ENCODE peak calls at places on chromosomes 3 and 15, in nine cellular contexts. One of them, this sample, is unnamed.

GRCh38 chr3:52240059-52240885 is 1.3 kb upstream of the TWF2 start:
- DNase-seq in MCF 10A: peak
- DNase-seq in ovary: peak
- DNase-seq in esophagus squamous epithelium: no peak
- DNase-seq in HTR-8/SVneo: no peak
- DNase-seq in spleen: peak
- DNase-seq in NCI-H510A treated with DMSO at 0.1 percent for 48 hours: peak
- DNase-seq in NCI-H1436: no peak
- DNase-seq in neuronal stem cell: no peak
- DNase-seq in this sample: peak

GRCh38 chr3:176174060-176174459 is 1023.2 kb downstream of the TBL1XR1 start:
- DNase-seq in NCI-H1436: no peak
- DNase-seq in spleen: no peak
- DNase-seq in esophagus squamous epithelium: no peak
- DNase-seq in MCF 10A: no peak
- DNase-seq in HTR-8/SVneo: no peak
- DNase-seq in NCI-H510A treated with DMSO at 0.1 percent for 48 hours: no peak
- DNase-seq in ovary: no peak
- DNase-seq in neuronal stem cell: no peak
- DNase-seq in this sample: no peak

GRCh38 chr15:83039206-83039605 is 27.8 kb upstream of the C15orf40 start:
- DNase-seq in ovary: no peak
- DNase-seq in MCF 10A: no peak
- DNase-seq in NCI-H1436: no peak
- DNase-seq in NCI-H510A treated with DMSO at 0.1 percent for 48 hours: no peak
- DNase-seq in esophagus squamous epithelium: no peak
- DNase-seq in neuronal stem cell: no peak
- DNase-seq in HTR-8/SVneo: no peak
- DNase-seq in spleen: no peak
- DNase-seq in this sample: no peak

GRCh38 chr3:189664311-189664710 is 33.1 kb downstream of the TP63 start:
- DNase-seq in NCI-H1436: no peak
- DNase-seq in NCI-H510A treated with DMSO at 0.1 percent for 48 hours: no peak
- DNase-seq in spleen: no peak
- DNase-seq in ovary: no peak
- DNase-seq in neuronal stem cell: no peak
- DNase-seq in MCF 10A: peak
- DNase-seq in HTR-8/SVneo: peak
- DNase-seq in esophagus squamous epithelium: no peak
- DNase-seq in this sample: peak

GRCh38 chr3:69428657-69429255 is 42.9 kb upstream of the FRMD4B start:
- DNase-seq in HTR-8/SVneo: no peak
- DNase-seq in ovary: no peak
- DNase-seq in NCI-H1436: no peak
- DNase-seq in spleen: no peak
- DNase-seq in NCI-H510A treated with DMSO at 0.1 percent for 48 hours: no peak
- DNase-seq in esophagus squamous epithelium: no peak
- DNase-seq in MCF 10A: no peak
- DNase-seq in neuronal stem cell: no peak
- DNase-seq in this sample: no peak

GRCh38 chr3:31960793-31961431 is 20.1 kb downstream of the OSBPL10 start:
- DNase-seq in spleen: no peak
- DNase-seq in neuronal stem cell: no peak
- DNase-seq in NCI-H510A treated with DMSO at 0.1 percent for 48 hours: no peak
- DNase-seq in ovary: no peak
- DNase-seq in NCI-H1436: no peak
- DNase-seq in MCF 10A: peak
- DNase-seq in HTR-8/SVneo: peak
- DNase-seq in esophagus squamous epithelium: no peak
- DNase-seq in this sample: peak

GRCh38 chr15:44720460-44721185 is 9.3 kb downstream of the B2M start:
- DNase-seq in NCI-H510A treated with DMSO at 0.1 percent for 48 hours: peak
- DNase-seq in esophagus squamous epithelium: no peak
- DNase-seq in ovary: no peak
- DNase-seq in HTR-8/SVneo: no peak
- DNase-seq in NCI-H1436: no peak
- DNase-seq in neuronal stem cell: no peak
- DNase-seq in MCF 10A: no peak
- DNase-seq in spleen: no peak
- DNase-seq in this sample: no peak

GRCh38 chr3:13223574-13224237 is 150.5 kb upstream of the IQSEC1 start:
- DNase-seq in ovary: peak
- DNase-seq in MCF 10A: no peak
- DNase-seq in NCI-H510A treated with DMSO at 0.1 percent for 48 hours: no peak
- DNase-seq in neuronal stem cell: no peak
- DNase-seq in NCI-H1436: no peak
- DNase-seq in spleen: no peak
- DNase-seq in HTR-8/SVneo: no peak
- DNase-seq in esophagus squamous epithelium: no peak
- DNase-seq in this sample: no peak

GRCh38 chr15:42731461-42731860 is 5.5 kb downstream of the CDAN1 start:
- DNase-seq in esophagus squamous epithelium: no peak
- DNase-seq in ovary: no peak
- DNase-seq in HTR-8/SVneo: no peak
- DNase-seq in neuronal stem cell: no peak
- DNase-seq in MCF 10A: no peak
- DNase-seq in spleen: no peak
- DNase-seq in NCI-H510A treated with DMSO at 0.1 percent for 48 hours: no peak
- DNase-seq in NCI-H1436: no peak
- DNase-seq in this sample: no peak

GRCh38 chr15:74882528-74882927 is 7.3 kb upstream of the MPI start:
- DNase-seq in NCI-H510A treated with DMSO at 0.1 percent for 48 hours: no peak
- DNase-seq in spleen: no peak
- DNase-seq in neuronal stem cell: no peak
- DNase-seq in ovary: no peak
- DNase-seq in HTR-8/SVneo: no peak
- DNase-seq in NCI-H1436: no peak
- DNase-seq in esophagus squamous epithelium: no peak
- DNase-seq in MCF 10A: no peak
- DNase-seq in this sample: no peak

GRCh38 chr3:47012342-47013230 is 33.1 kb downstream of the NBEAL2 start:
- DNase-seq in HTR-8/SVneo: no peak
- DNase-seq in NCI-H1436: no peak
- DNase-seq in ovary: peak
- DNase-seq in esophagus squamous epithelium: no peak
- DNase-seq in MCF 10A: no peak
- DNase-seq in spleen: peak
- DNase-seq in NCI-H510A treated with DMSO at 0.1 percent for 48 hours: no peak
- DNase-seq in neuronal stem cell: no peak
- DNase-seq in this sample: no peak

GRCh38 chr3:151925876-151926275 is 52.4 kb downstream of the SUCNR1 start:
- DNase-seq in spleen: no peak
- DNase-seq in neuronal stem cell: no peak
- DNase-seq in esophagus squamous epithelium: no peak
- DNase-seq in HTR-8/SVneo: peak
- DNase-seq in MCF 10A: peak
- DNase-seq in NCI-H1436: no peak
- DNase-seq in ovary: no peak
- DNase-seq in NCI-H510A treated with DMSO at 0.1 percent for 48 hours: no peak
- DNase-seq in this sample: peak

GRCh38 chr15:59372352-59373211 is at the start of gene MYO1E:
- DNase-seq in neuronal stem cell: peak
- DNase-seq in ovary: peak
- DNase-seq in NCI-H1436: peak
- DNase-seq in HTR-8/SVneo: peak
- DNase-seq in spleen: peak
- DNase-seq in MCF 10A: peak
- DNase-seq in esophagus squamous epithelium: no peak
- DNase-seq in NCI-H510A treated with DMSO at 0.1 percent for 48 hours: peak
- DNase-seq in this sample: peak

GRCh38 chr3:14221902-14222301 is 43.3 kb downstream of the LSM3 start:
- DNase-seq in neuronal stem cell: no peak
- DNase-seq in NCI-H1436: no peak
- DNase-seq in esophagus squamous epithelium: no peak
- DNase-seq in NCI-H510A treated with DMSO at 0.1 percent for 48 hours: no peak
- DNase-seq in MCF 10A: no peak
- DNase-seq in spleen: no peak
- DNase-seq in HTR-8/SVneo: no peak
- DNase-seq in ovary: no peak
- DNase-seq in this sample: no peak

GRCh38 chr3:150345021-150345538 is 63.0 kb upstream of the TSC22D2 start:
- DNase-seq in NCI-H510A treated with DMSO at 0.1 percent for 48 hours: peak
- DNase-seq in HTR-8/SVneo: peak
- DNase-seq in NCI-H1436: no peak
- DNase-seq in neuronal stem cell: no peak
- DNase-seq in MCF 10A: peak
- DNase-seq in ovary: no peak
- DNase-seq in esophagus squamous epithelium: no peak
- DNase-seq in spleen: peak
- DNase-seq in this sample: no peak

GRCh38 chr3:50120364-50121095 is 31.8 kb downstream of the RBM5 start:
- DNase-seq in HTR-8/SVneo: no peak
- DNase-seq in NCI-H510A treated with DMSO at 0.1 percent for 48 hours: no peak
- DNase-seq in esophagus squamous epithelium: no peak
- DNase-seq in NCI-H1436: no peak
- DNase-seq in MCF 10A: no peak
- DNase-seq in neuronal stem cell: no peak
- DNase-seq in spleen: peak
- DNase-seq in ovary: no peak
- DNase-seq in this sample: no peak

GRCh38 chr3:148881286-148881685 is 16.2 kb downstream of the CPA3 start:
- DNase-seq in HTR-8/SVneo: no peak
- DNase-seq in NCI-H510A treated with DMSO at 0.1 percent for 48 hours: no peak
- DNase-seq in NCI-H1436: no peak
- DNase-seq in ovary: no peak
- DNase-seq in esophagus squamous epithelium: no peak
- DNase-seq in MCF 10A: no peak
- DNase-seq in neuronal stem cell: no peak
- DNase-seq in spleen: no peak
- DNase-seq in this sample: no peak

GRCh38 chr15:42133892-42134502 is 22.4 kb downstream of the PLA2G4F start:
- DNase-seq in NCI-H1436: peak
- DNase-seq in neuronal stem cell: no peak
- DNase-seq in NCI-H510A treated with DMSO at 0.1 percent for 48 hours: peak
- DNase-seq in HTR-8/SVneo: peak
- DNase-seq in MCF 10A: peak
- DNase-seq in spleen: no peak
- DNase-seq in ovary: no peak
- DNase-seq in esophagus squamous epithelium: no peak
- DNase-seq in this sample: peak

GRCh38 chr3:131553495-131554247 is 50.9 kb upstream of the MRPL3 start:
- DNase-seq in spleen: no peak
- DNase-seq in neuronal stem cell: no peak
- DNase-seq in NCI-H1436: no peak
- DNase-seq in MCF 10A: no peak
- DNase-seq in HTR-8/SVneo: no peak
- DNase-seq in esophagus squamous epithelium: no peak
- DNase-seq in ovary: no peak
- DNase-seq in NCI-H510A treated with DMSO at 0.1 percent for 48 hours: no peak
- DNase-seq in this sample: no peak

GRCh38 chr15:39538936-39539335 is 41.9 kb upstream of the THBS1 start:
- DNase-seq in NCI-H510A treated with DMSO at 0.1 percent for 48 hours: no peak
- DNase-seq in spleen: no peak
- DNase-seq in neuronal stem cell: no peak
- DNase-seq in HTR-8/SVneo: no peak
- DNase-seq in NCI-H1436: no peak
- DNase-seq in esophagus squamous epithelium: no peak
- DNase-seq in ovary: no peak
- DNase-seq in MCF 10A: no peak
- DNase-seq in this sample: no peak

GRCh38 chr15:62417444-62417843 is 252.4 kb upstream of the C2CD4B start:
- DNase-seq in spleen: no peak
- DNase-seq in neuronal stem cell: no peak
- DNase-seq in HTR-8/SVneo: no peak
- DNase-seq in NCI-H510A treated with DMSO at 0.1 percent for 48 hours: no peak
- DNase-seq in esophagus squamous epithelium: no peak
- DNase-seq in NCI-H1436: no peak
- DNase-seq in MCF 10A: no peak
- DNase-seq in ovary: no peak
- DNase-seq in this sample: peak

GRCh38 chr15:29670945-29671307 is 151.3 kb downstream of the TJP1 start:
- DNase-seq in ovary: no peak
- DNase-seq in NCI-H1436: no peak
- DNase-seq in HTR-8/SVneo: peak
- DNase-seq in MCF 10A: peak
- DNase-seq in neuronal stem cell: no peak
- DNase-seq in spleen: no peak
- DNase-seq in NCI-H510A treated with DMSO at 0.1 percent for 48 hours: no peak
- DNase-seq in esophagus squamous epithelium: no peak
- DNase-seq in this sample: peak

GRCh38 chr3:142866841-142867631 is 21.8 kb downstream of the PCOLCE2 start:
- DNase-seq in ovary: no peak
- DNase-seq in MCF 10A: peak
- DNase-seq in NCI-H1436: peak
- DNase-seq in neuronal stem cell: no peak
- DNase-seq in HTR-8/SVneo: no peak
- DNase-seq in spleen: no peak
- DNase-seq in NCI-H510A treated with DMSO at 0.1 percent for 48 hours: peak
- DNase-seq in esophagus squamous epithelium: no peak
- DNase-seq in this sample: no peak

GRCh38 chr15:87144775-87145174 is 1065.1 kb downstream of the AGBL1 start:
- DNase-seq in esophagus squamous epithelium: no peak
- DNase-seq in MCF 10A: peak
- DNase-seq in NCI-H1436: no peak
- DNase-seq in neuronal stem cell: no peak
- DNase-seq in HTR-8/SVneo: no peak
- DNase-seq in ovary: no peak
- DNase-seq in NCI-H510A treated with DMSO at 0.1 percent for 48 hours: peak
- DNase-seq in spleen: no peak
- DNase-seq in this sample: no peak

GRCh38 chr3:51371943-51372557 is 13.0 kb upstream of the MANF start:
- DNase-seq in esophagus squamous epithelium: no peak
- DNase-seq in ovary: no peak
- DNase-seq in NCI-H510A treated with DMSO at 0.1 percent for 48 hours: peak
- DNase-seq in HTR-8/SVneo: no peak
- DNase-seq in neuronal stem cell: peak
- DNase-seq in spleen: no peak
- DNase-seq in MCF 10A: peak
- DNase-seq in NCI-H1436: peak
- DNase-seq in this sample: peak

GRCh38 chr3:10166213-10166604 is 1.5 kb downstream of the IRAK2 start:
- DNase-seq in HTR-8/SVneo: no peak
- DNase-seq in esophagus squamous epithelium: no peak
- DNase-seq in ovary: no peak
- DNase-seq in neuronal stem cell: no peak
- DNase-seq in NCI-H1436: no peak
- DNase-seq in MCF 10A: no peak
- DNase-seq in NCI-H510A treated with DMSO at 0.1 percent for 48 hours: no peak
- DNase-seq in spleen: no peak
- DNase-seq in this sample: no peak

GRCh38 chr15:86916671-86917450 is 837.2 kb downstream of the AGBL1 start:
- DNase-seq in ovary: no peak
- DNase-seq in HTR-8/SVneo: no peak
- DNase-seq in neuronal stem cell: no peak
- DNase-seq in NCI-H510A treated with DMSO at 0.1 percent for 48 hours: no peak
- DNase-seq in spleen: no peak
- DNase-seq in NCI-H1436: no peak
- DNase-seq in esophagus squamous epithelium: no peak
- DNase-seq in MCF 10A: no peak
- DNase-seq in this sample: no peak

GRCh38 chr3:7546219-7546618 is 685.3 kb downstream of the GRM7 start:
- DNase-seq in ovary: no peak
- DNase-seq in esophagus squamous epithelium: no peak
- DNase-seq in neuronal stem cell: no peak
- DNase-seq in NCI-H510A treated with DMSO at 0.1 percent for 48 hours: no peak
- DNase-seq in HTR-8/SVneo: no peak
- DNase-seq in spleen: no peak
- DNase-seq in MCF 10A: peak
- DNase-seq in NCI-H1436: no peak
- DNase-seq in this sample: no peak

GRCh38 chr3:152073267-152073666 is 195.5 kb upstream of the MBNL1 start:
- DNase-seq in neuronal stem cell: no peak
- DNase-seq in HTR-8/SVneo: peak
- DNase-seq in esophagus squamous epithelium: no peak
- DNase-seq in spleen: no peak
- DNase-seq in NCI-H1436: no peak
- DNase-seq in MCF 10A: peak
- DNase-seq in NCI-H510A treated with DMSO at 0.1 percent for 48 hours: no peak
- DNase-seq in ovary: no peak
- DNase-seq in this sample: peak

GRCh38 chr15:73889053-73889452 is 15.7 kb downstream of the TBC1D21 start:
- DNase-seq in MCF 10A: no peak
- DNase-seq in HTR-8/SVneo: no peak
- DNase-seq in ovary: no peak
- DNase-seq in neuronal stem cell: no peak
- DNase-seq in esophagus squamous epithelium: no peak
- DNase-seq in NCI-H1436: no peak
- DNase-seq in NCI-H510A treated with DMSO at 0.1 percent for 48 hours: no peak
- DNase-seq in spleen: no peak
- DNase-seq in this sample: no peak

GRCh38 chr3:57805674-57806073 is 49.6 kb downstream of the SLMAP start:
- DNase-seq in MCF 10A: peak
- DNase-seq in NCI-H510A treated with DMSO at 0.1 percent for 48 hours: no peak
- DNase-seq in neuronal stem cell: no peak
- DNase-seq in spleen: no peak
- DNase-seq in NCI-H1436: no peak
- DNase-seq in ovary: no peak
- DNase-seq in esophagus squamous epithelium: no peak
- DNase-seq in HTR-8/SVneo: peak
- DNase-seq in this sample: peak

This sample was measured in AG20443.